ENCODE peak calls at places on chromosome 11, in eight cellular contexts. One of them, this sample, is unnamed.

GRCh38 chr11:29135504-29135903 is 881.3 kb downstream of the KCNA4 start:
- DNase-seq in Right ventricle myocardium superior: no peak
- DNase-seq in activated naive CD4-positive, alpha-beta T cell treated with Interleukin-2 at 50 U/mL for 16 hours: no peak
- DNase-seq in fibroblast of pulmonary artery: peak
- DNase-seq in choroid plexus epithelial cell: peak
- DNase-seq in bronchial epithelial cell: no peak
- DNase-seq in stimulated activated CD4-positive, alpha-beta T cell treated with anti-CD3 and anti-CD28 coated beads, Interleukin-1b, Interleukin-23, amount 100 ng/mL, for 1 hour: no peak
- DNase-seq in mammary epithelial cell: no peak
- DNase-seq in this sample: no peak

GRCh38 chr11:55457641-55458040 is 89.9 kb downstream of the OR4A15 start:
- DNase-seq in stimulated activated CD4-positive, alpha-beta T cell treated with anti-CD3 and anti-CD28 coated beads, Interleukin-1b, Interleukin-23, amount 100 ng/mL, for 1 hour: no peak
- DNase-seq in choroid plexus epithelial cell: peak
- DNase-seq in Right ventricle myocardium superior: no peak
- DNase-seq in activated naive CD4-positive, alpha-beta T cell treated with Interleukin-2 at 50 U/mL for 16 hours: no peak
- DNase-seq in bronchial epithelial cell: no peak
- DNase-seq in mammary epithelial cell: no peak
- DNase-seq in fibroblast of pulmonary artery: no peak
- DNase-seq in this sample: no peak

GRCh38 chr11:36280531-36280930 is 8.7 kb downstream of the COMMD9 start:
- DNase-seq in Right ventricle myocardium superior: no peak
- DNase-seq in activated naive CD4-positive, alpha-beta T cell treated with Interleukin-2 at 50 U/mL for 16 hours: no peak
- DNase-seq in choroid plexus epithelial cell: no peak
- DNase-seq in bronchial epithelial cell: peak
- DNase-seq in stimulated activated CD4-positive, alpha-beta T cell treated with anti-CD3 and anti-CD28 coated beads, Interleukin-1b, Interleukin-23, amount 100 ng/mL, for 1 hour: no peak
- DNase-seq in fibroblast of pulmonary artery: peak
- DNase-seq in mammary epithelial cell: peak
- DNase-seq in this sample: no peak

GRCh38 chr11:1342946-1343345 is 33.5 kb upstream of the TOLLIP start:
- DNase-seq in Right ventricle myocardium superior: no peak
- DNase-seq in mammary epithelial cell: no peak
- DNase-seq in activated naive CD4-positive, alpha-beta T cell treated with Interleukin-2 at 50 U/mL for 16 hours: no peak
- DNase-seq in fibroblast of pulmonary artery: no peak
- DNase-seq in choroid plexus epithelial cell: no peak
- DNase-seq in bronchial epithelial cell: no peak
- DNase-seq in stimulated activated CD4-positive, alpha-beta T cell treated with anti-CD3 and anti-CD28 coated beads, Interleukin-1b, Interleukin-23, amount 100 ng/mL, for 1 hour: no peak
- DNase-seq in this sample: no peak

GRCh38 chr11:94111241-94111640 is 17.4 kb upstream of the PANX1 start:
- DNase-seq in fibroblast of pulmonary artery: no peak
- DNase-seq in choroid plexus epithelial cell: no peak
- DNase-seq in activated naive CD4-positive, alpha-beta T cell treated with Interleukin-2 at 50 U/mL for 16 hours: no peak
- DNase-seq in mammary epithelial cell: no peak
- DNase-seq in stimulated activated CD4-positive, alpha-beta T cell treated with anti-CD3 and anti-CD28 coated beads, Interleukin-1b, Interleukin-23, amount 100 ng/mL, for 1 hour: no peak
- DNase-seq in bronchial epithelial cell: no peak
- DNase-seq in Right ventricle myocardium superior: no peak
- DNase-seq in this sample: no peak

GRCh38 chr11:18254781-18255361 is 6.4 kb upstream of the SAA2 start:
- DNase-seq in activated naive CD4-positive, alpha-beta T cell treated with Interleukin-2 at 50 U/mL for 16 hours: no peak
- DNase-seq in bronchial epithelial cell: no peak
- DNase-seq in Right ventricle myocardium superior: no peak
- DNase-seq in stimulated activated CD4-positive, alpha-beta T cell treated with anti-CD3 and anti-CD28 coated beads, Interleukin-1b, Interleukin-23, amount 100 ng/mL, for 1 hour: no peak
- DNase-seq in mammary epithelial cell: no peak
- DNase-seq in fibroblast of pulmonary artery: no peak
- DNase-seq in choroid plexus epithelial cell: no peak
- DNase-seq in this sample: no peak

GRCh38 chr11:9489366-9489765 is 28.6 kb downstream of the ZNF143 start:
- DNase-seq in stimulated activated CD4-positive, alpha-beta T cell treated with anti-CD3 and anti-CD28 coated beads, Interleukin-1b, Interleukin-23, amount 100 ng/mL, for 1 hour: no peak
- DNase-seq in fibroblast of pulmonary artery: peak
- DNase-seq in choroid plexus epithelial cell: peak
- DNase-seq in activated naive CD4-positive, alpha-beta T cell treated with Interleukin-2 at 50 U/mL for 16 hours: no peak
- DNase-seq in mammary epithelial cell: peak
- DNase-seq in Right ventricle myocardium superior: no peak
- DNase-seq in bronchial epithelial cell: no peak
- DNase-seq in this sample: no peak

GRCh38 chr11:2838676-2839075 is 46.9 kb downstream of the CDKN1C start:
- DNase-seq in activated naive CD4-positive, alpha-beta T cell treated with Interleukin-2 at 50 U/mL for 16 hours: no peak
- DNase-seq in choroid plexus epithelial cell: no peak
- DNase-seq in mammary epithelial cell: no peak
- DNase-seq in fibroblast of pulmonary artery: no peak
- DNase-seq in Right ventricle myocardium superior: no peak
- DNase-seq in bronchial epithelial cell: no peak
- DNase-seq in stimulated activated CD4-positive, alpha-beta T cell treated with anti-CD3 and anti-CD28 coated beads, Interleukin-1b, Interleukin-23, amount 100 ng/mL, for 1 hour: no peak
- DNase-seq in this sample: no peak

GRCh38 chr11:764322-765024 is 12.8 kb downstream of the GATD1 start:
- DNase-seq in bronchial epithelial cell: no peak
- DNase-seq in fibroblast of pulmonary artery: no peak
- DNase-seq in stimulated activated CD4-positive, alpha-beta T cell treated with anti-CD3 and anti-CD28 coated beads, Interleukin-1b, Interleukin-23, amount 100 ng/mL, for 1 hour: no peak
- DNase-seq in choroid plexus epithelial cell: no peak
- DNase-seq in Right ventricle myocardium superior: no peak
- DNase-seq in activated naive CD4-positive, alpha-beta T cell treated with Interleukin-2 at 50 U/mL for 16 hours: no peak
- DNase-seq in mammary epithelial cell: no peak
- DNase-seq in this sample: no peak

GRCh38 chr11:124902616-124903015 is 5.0 kb upstream of the ROBO4 start:
- DNase-seq in activated naive CD4-positive, alpha-beta T cell treated with Interleukin-2 at 50 U/mL for 16 hours: no peak
- DNase-seq in choroid plexus epithelial cell: no peak
- DNase-seq in bronchial epithelial cell: peak
- DNase-seq in fibroblast of pulmonary artery: peak
- DNase-seq in stimulated activated CD4-positive, alpha-beta T cell treated with anti-CD3 and anti-CD28 coated beads, Interleukin-1b, Interleukin-23, amount 100 ng/mL, for 1 hour: no peak
- DNase-seq in Right ventricle myocardium superior: no peak
- DNase-seq in mammary epithelial cell: peak
- DNase-seq in this sample: no peak

GRCh38 chr11:20369816-20370215 is 6.3 kb downstream of the HTATIP2 start:
- DNase-seq in activated naive CD4-positive, alpha-beta T cell treated with Interleukin-2 at 50 U/mL for 16 hours: no peak
- DNase-seq in choroid plexus epithelial cell: no peak
- DNase-seq in bronchial epithelial cell: no peak
- DNase-seq in Right ventricle myocardium superior: no peak
- DNase-seq in fibroblast of pulmonary artery: no peak
- DNase-seq in mammary epithelial cell: no peak
- DNase-seq in stimulated activated CD4-positive, alpha-beta T cell treated with anti-CD3 and anti-CD28 coated beads, Interleukin-1b, Interleukin-23, amount 100 ng/mL, for 1 hour: no peak
- DNase-seq in this sample: no peak

GRCh38 chr11:133272386-133272785 is 259.9 kb downstream of the OPCML start:
- DNase-seq in activated naive CD4-positive, alpha-beta T cell treated with Interleukin-2 at 50 U/mL for 16 hours: no peak
- DNase-seq in fibroblast of pulmonary artery: no peak
- DNase-seq in bronchial epithelial cell: no peak
- DNase-seq in mammary epithelial cell: no peak
- DNase-seq in choroid plexus epithelial cell: no peak
- DNase-seq in Right ventricle myocardium superior: no peak
- DNase-seq in stimulated activated CD4-positive, alpha-beta T cell treated with anti-CD3 and anti-CD28 coated beads, Interleukin-1b, Interleukin-23, amount 100 ng/mL, for 1 hour: no peak
- DNase-seq in this sample: no peak

GRCh38 chr11:75536786-75537629 is 11.3 kb upstream of the GDPD5 start:
- DNase-seq in bronchial epithelial cell: peak
- DNase-seq in activated naive CD4-positive, alpha-beta T cell treated with Interleukin-2 at 50 U/mL for 16 hours: peak
- DNase-seq in mammary epithelial cell: peak
- DNase-seq in stimulated activated CD4-positive, alpha-beta T cell treated with anti-CD3 and anti-CD28 coated beads, Interleukin-1b, Interleukin-23, amount 100 ng/mL, for 1 hour: no peak
- DNase-seq in Right ventricle myocardium superior: no peak
- DNase-seq in choroid plexus epithelial cell: no peak
- DNase-seq in fibroblast of pulmonary artery: no peak
- DNase-seq in this sample: no peak

GRCh38 chr11:134466035-134466908 is 54.2 kb upstream of the B3GAT1 start:
- DNase-seq in activated naive CD4-positive, alpha-beta T cell treated with Interleukin-2 at 50 U/mL for 16 hours: no peak
- DNase-seq in stimulated activated CD4-positive, alpha-beta T cell treated with anti-CD3 and anti-CD28 coated beads, Interleukin-1b, Interleukin-23, amount 100 ng/mL, for 1 hour: no peak
- DNase-seq in Right ventricle myocardium superior: no peak
- DNase-seq in choroid plexus epithelial cell: no peak
- DNase-seq in bronchial epithelial cell: no peak
- DNase-seq in fibroblast of pulmonary artery: no peak
- DNase-seq in mammary epithelial cell: no peak
- DNase-seq in this sample: no peak

GRCh38 chr11:111148953-111149352 is 96.6 kb upstream of the POU2AF2 start:
- DNase-seq in fibroblast of pulmonary artery: peak
- DNase-seq in activated naive CD4-positive, alpha-beta T cell treated with Interleukin-2 at 50 U/mL for 16 hours: no peak
- DNase-seq in stimulated activated CD4-positive, alpha-beta T cell treated with anti-CD3 and anti-CD28 coated beads, Interleukin-1b, Interleukin-23, amount 100 ng/mL, for 1 hour: no peak
- DNase-seq in choroid plexus epithelial cell: peak
- DNase-seq in mammary epithelial cell: no peak
- DNase-seq in Right ventricle myocardium superior: no peak
- DNase-seq in bronchial epithelial cell: peak
- DNase-seq in this sample: no peak

GRCh38 chr11:58592760-58593472 is 14.1 kb downstream of the ZFP91 start:
- DNase-seq in activated naive CD4-positive, alpha-beta T cell treated with Interleukin-2 at 50 U/mL for 16 hours: peak
- DNase-seq in bronchial epithelial cell: peak
- DNase-seq in mammary epithelial cell: peak
- DNase-seq in stimulated activated CD4-positive, alpha-beta T cell treated with anti-CD3 and anti-CD28 coated beads, Interleukin-1b, Interleukin-23, amount 100 ng/mL, for 1 hour: no peak
- DNase-seq in Right ventricle myocardium superior: no peak
- DNase-seq in choroid plexus epithelial cell: peak
- DNase-seq in fibroblast of pulmonary artery: no peak
- DNase-seq in this sample: no peak

GRCh38 chr11:57081356-57081755 is 92.6 kb downstream of the OR5AK2 start:
- DNase-seq in stimulated activated CD4-positive, alpha-beta T cell treated with anti-CD3 and anti-CD28 coated beads, Interleukin-1b, Interleukin-23, amount 100 ng/mL, for 1 hour: no peak
- DNase-seq in mammary epithelial cell: no peak
- DNase-seq in Right ventricle myocardium superior: no peak
- DNase-seq in choroid plexus epithelial cell: no peak
- DNase-seq in fibroblast of pulmonary artery: no peak
- DNase-seq in activated naive CD4-positive, alpha-beta T cell treated with Interleukin-2 at 50 U/mL for 16 hours: no peak
- DNase-seq in bronchial epithelial cell: peak
- DNase-seq in this sample: no peak

GRCh38 chr11:66744485-66745355 is 15.7 kb upstream of the SPTBN2 start:
- DNase-seq in bronchial epithelial cell: peak
- DNase-seq in stimulated activated CD4-positive, alpha-beta T cell treated with anti-CD3 and anti-CD28 coated beads, Interleukin-1b, Interleukin-23, amount 100 ng/mL, for 1 hour: peak
- DNase-seq in mammary epithelial cell: peak
- DNase-seq in choroid plexus epithelial cell: peak
- DNase-seq in activated naive CD4-positive, alpha-beta T cell treated with Interleukin-2 at 50 U/mL for 16 hours: peak
- DNase-seq in Right ventricle myocardium superior: peak
- DNase-seq in fibroblast of pulmonary artery: peak
- DNase-seq in this sample: peak

GRCh38 chr11:70243912-70244652 is 26.4 kb upstream of the PPFIA1 start:
- DNase-seq in Right ventricle myocardium superior: peak
- DNase-seq in bronchial epithelial cell: peak
- DNase-seq in stimulated activated CD4-positive, alpha-beta T cell treated with anti-CD3 and anti-CD28 coated beads, Interleukin-1b, Interleukin-23, amount 100 ng/mL, for 1 hour: no peak
- DNase-seq in mammary epithelial cell: peak
- DNase-seq in activated naive CD4-positive, alpha-beta T cell treated with Interleukin-2 at 50 U/mL for 16 hours: no peak
- DNase-seq in choroid plexus epithelial cell: no peak
- DNase-seq in fibroblast of pulmonary artery: no peak
- DNase-seq in this sample: no peak

GRCh38 chr11:76656571-76657081 is 13.9 kb downstream of the LRRC32 start:
- DNase-seq in mammary epithelial cell: no peak
- DNase-seq in activated naive CD4-positive, alpha-beta T cell treated with Interleukin-2 at 50 U/mL for 16 hours: no peak
- DNase-seq in stimulated activated CD4-positive, alpha-beta T cell treated with anti-CD3 and anti-CD28 coated beads, Interleukin-1b, Interleukin-23, amount 100 ng/mL, for 1 hour: no peak
- DNase-seq in bronchial epithelial cell: no peak
- DNase-seq in Right ventricle myocardium superior: peak
- DNase-seq in fibroblast of pulmonary artery: no peak
- DNase-seq in choroid plexus epithelial cell: no peak
- DNase-seq in this sample: no peak

GRCh38 chr11:848988-849824 is 6.6 kb downstream of the TSPAN4 start:
- DNase-seq in fibroblast of pulmonary artery: no peak
- DNase-seq in Right ventricle myocardium superior: no peak
- DNase-seq in bronchial epithelial cell: no peak
- DNase-seq in mammary epithelial cell: no peak
- DNase-seq in choroid plexus epithelial cell: no peak
- DNase-seq in stimulated activated CD4-positive, alpha-beta T cell treated with anti-CD3 and anti-CD28 coated beads, Interleukin-1b, Interleukin-23, amount 100 ng/mL, for 1 hour: no peak
- DNase-seq in activated naive CD4-positive, alpha-beta T cell treated with Interleukin-2 at 50 U/mL for 16 hours: peak
- DNase-seq in this sample: no peak

GRCh38 chr11:101169944-101170343 is 40.3 kb upstream of the PGR start:
- DNase-seq in stimulated activated CD4-positive, alpha-beta T cell treated with anti-CD3 and anti-CD28 coated beads, Interleukin-1b, Interleukin-23, amount 100 ng/mL, for 1 hour: no peak
- DNase-seq in Right ventricle myocardium superior: no peak
- DNase-seq in mammary epithelial cell: no peak
- DNase-seq in bronchial epithelial cell: no peak
- DNase-seq in choroid plexus epithelial cell: no peak
- DNase-seq in fibroblast of pulmonary artery: no peak
- DNase-seq in activated naive CD4-positive, alpha-beta T cell treated with Interleukin-2 at 50 U/mL for 16 hours: no peak
- DNase-seq in this sample: no peak

GRCh38 chr11:10528121-10528520 is 12.9 kb downstream of the RNF141 start:
- DNase-seq in Right ventricle myocardium superior: no peak
- DNase-seq in bronchial epithelial cell: no peak
- DNase-seq in activated naive CD4-positive, alpha-beta T cell treated with Interleukin-2 at 50 U/mL for 16 hours: no peak
- DNase-seq in fibroblast of pulmonary artery: no peak
- DNase-seq in stimulated activated CD4-positive, alpha-beta T cell treated with anti-CD3 and anti-CD28 coated beads, Interleukin-1b, Interleukin-23, amount 100 ng/mL, for 1 hour: no peak
- DNase-seq in choroid plexus epithelial cell: peak
- DNase-seq in mammary epithelial cell: no peak
- DNase-seq in this sample: no peak